ENCODE peak calls at places on chromosomes 5 and 9, in eight cellular contexts. F, P, X, N, O, D, T and A are unnamed samples.

GRCh38 chr9:100992632-100993031 is 35.9 kb upstream of the PLPPR1 start:
- DNase-seq in T (no peak), X (no peak), O (no peak), N (no peak), D (no peak), P (no peak), F (no peak), A (no peak)

GRCh38 chr5:55187370-55187769 is 14.4 kb upstream of the CDC20B start:
- DNase-seq in O (no peak), F (no peak), X (no peak), T (no peak), N (peak), D (no peak), P (peak), A (no peak)

GRCh38 chr9:25948182-25948581 is 269.9 kb upstream of the TUSC1 start:
- DNase-seq in X (no peak), P (no peak), O (no peak), D (no peak), T (no peak), N (no peak), F (no peak), A (no peak)

GRCh38 chr9:78614892-78615291 is 318.0 kb downstream of the PSAT1 start:
- DNase-seq in O (no peak), P (peak), T (no peak), F (no peak), N (no peak), X (no peak), D (no peak), A (no peak)

GRCh38 chr5:14695152-14695551 is 30.6 kb downstream of the OTULIN start:
- DNase-seq in P (no peak), T (no peak), O (no peak), N (no peak), F (no peak), X (no peak), D (no peak), A (no peak)

GRCh38 chr5:127564002-127564769 is 46.7 kb downstream of the PRRC1 start:
- DNase-seq in N (peak), F (peak), P (peak), X (no peak), T (peak), D (no peak), O (peak), A (peak)

GRCh38 chr5:23451156-23451555 is 56.3 kb upstream of the PRDM9 start:
- DNase-seq in N (peak), T (no peak), D (no peak), F (no peak), P (no peak), X (no peak), O (no peak), A (no peak)

GRCh38 chr5:112412370-112412769 is 6.7 kb downstream of the EPB41L4A start:
- DNase-seq in X (no peak), T (no peak), P (no peak), F (no peak), N (no peak), O (no peak), D (no peak), A (no peak)

GRCh38 chr5:142544946-142545652 is 140.8 kb downstream of the FGF1 start:
- DNase-seq in F (peak), N (peak), O (no peak), D (no peak), T (no peak), X (no peak), P (no peak), A (no peak)

GRCh38 chr9:131917009-131917408 is 162.7 kb downstream of the MED27 start:
- DNase-seq in N (no peak), O (no peak), D (no peak), T (no peak), X (no peak), P (no peak), F (no peak), A (no peak)

GRCh38 chr5:41809128-41809527 is 61.1 kb downstream of the OXCT1 start:
- DNase-seq in O (no peak), F (no peak), N (no peak), T (no peak), X (no peak), D (no peak), P (no peak), A (no peak)

GRCh38 chr5:169978744-169979143 is 1.6 kb downstream of the INSYN2B start:
- DNase-seq in D (no peak), X (no peak), T (no peak), P (no peak), O (no peak), N (no peak), F (peak), A (no peak)

GRCh38 chr5:180673371-180674252 is 24.2 kb upstream of the FLT4 start:
- DNase-seq in P (no peak), F (no peak), D (no peak), T (no peak), O (no peak), X (no peak), N (no peak), A (no peak)